ENCODE peak calls at places on chromosome 3, in ten cellular contexts. One of them, this sample, is unnamed.

GRCh38 chr3:13623101-13623654 is 74.3 kb downstream of the FBLN2 start:
- DNase-seq in WTC11: no peak
- DNase-seq in Caki2: no peak
- DNase-seq in HCT116: no peak
- DNase-seq in RPMI7951: no peak
- DNase-seq in NCI-H1092: no peak
- DNase-seq in activated naive CD4-positive, alpha-beta T cell treated with anti-CD3 and anti-CD28 coated beads, Interleukin-2, amount 50 U/mL, for 72 hours: no peak
- DNase-seq in PC-3: no peak
- DNase-seq in tibial nerve: no peak
- DNase-seq in substantia nigra: no peak
- DNase-seq in this sample: no peak

GRCh38 chr3:50157821-50158556 is 2.9 kb downstream of the SEMA3F start:
- DNase-seq in NCI-H1092: no peak
- DNase-seq in activated naive CD4-positive, alpha-beta T cell treated with anti-CD3 and anti-CD28 coated beads, Interleukin-2, amount 50 U/mL, for 72 hours: no peak
- DNase-seq in WTC11: no peak
- DNase-seq in RPMI7951: no peak
- DNase-seq in PC-3: no peak
- DNase-seq in tibial nerve: no peak
- DNase-seq in substantia nigra: no peak
- DNase-seq in HCT116: no peak
- DNase-seq in Caki2: no peak
- DNase-seq in this sample: no peak

GRCh38 chr3:114418107-114418506 is 124.3 kb downstream of the TIGIT start:
- DNase-seq in Caki2: no peak
- DNase-seq in substantia nigra: no peak
- DNase-seq in NCI-H1092: no peak
- DNase-seq in tibial nerve: no peak
- DNase-seq in PC-3: no peak
- DNase-seq in activated naive CD4-positive, alpha-beta T cell treated with anti-CD3 and anti-CD28 coated beads, Interleukin-2, amount 50 U/mL, for 72 hours: no peak
- DNase-seq in HCT116: no peak
- DNase-seq in RPMI7951: peak; percentile 35
- DNase-seq in WTC11: no peak
- DNase-seq in this sample: no peak

GRCh38 chr3:11530153-11530721 is 113.5 kb downstream of the VGLL4 start:
- DNase-seq in activated naive CD4-positive, alpha-beta T cell treated with anti-CD3 and anti-CD28 coated beads, Interleukin-2, amount 50 U/mL, for 72 hours: no peak
- DNase-seq in WTC11: no peak
- DNase-seq in NCI-H1092: no peak
- DNase-seq in substantia nigra: no peak
- DNase-seq in tibial nerve: no peak
- DNase-seq in Caki2: peak; percentile 72
- DNase-seq in HCT116: no peak
- DNase-seq in PC-3: no peak
- DNase-seq in RPMI7951: peak; percentile 91
- DNase-seq in this sample: no peak

GRCh38 chr3:190883973-190884832 is 21.7 kb upstream of the GMNC start:
- DNase-seq in substantia nigra: no peak
- DNase-seq in WTC11: peak; percentile 53
- DNase-seq in activated naive CD4-positive, alpha-beta T cell treated with anti-CD3 and anti-CD28 coated beads, Interleukin-2, amount 50 U/mL, for 72 hours: no peak
- DNase-seq in Caki2: peak; percentile 27
- DNase-seq in RPMI7951: peak; percentile 65
- DNase-seq in tibial nerve: peak; percentile 42
- DNase-seq in HCT116: peak; percentile 54
- DNase-seq in NCI-H1092: peak; percentile 13
- DNase-seq in PC-3: peak; percentile 88
- DNase-seq in this sample: no peak

GRCh38 chr3:14524920-14525660 is 15.1 kb downstream of the GRIP2 start:
- DNase-seq in RPMI7951: no peak
- DNase-seq in NCI-H1092: no peak
- DNase-seq in WTC11: no peak
- DNase-seq in Caki2: no peak
- DNase-seq in activated naive CD4-positive, alpha-beta T cell treated with anti-CD3 and anti-CD28 coated beads, Interleukin-2, amount 50 U/mL, for 72 hours: peak; percentile 37
- DNase-seq in substantia nigra: no peak
- DNase-seq in PC-3: no peak
- DNase-seq in tibial nerve: no peak
- DNase-seq in HCT116: no peak
- DNase-seq in this sample: no peak

GRCh38 chr3:152444029-152444641 is 175.4 kb downstream of the MBNL1 start:
- DNase-seq in WTC11: no peak
- DNase-seq in tibial nerve: no peak
- DNase-seq in HCT116: peak; percentile 38
- DNase-seq in PC-3: peak; percentile 78
- DNase-seq in substantia nigra: no peak
- DNase-seq in Caki2: peak; percentile 48
- DNase-seq in NCI-H1092: no peak
- DNase-seq in RPMI7951: peak; percentile 65
- DNase-seq in activated naive CD4-positive, alpha-beta T cell treated with anti-CD3 and anti-CD28 coated beads, Interleukin-2, amount 50 U/mL, for 72 hours: no peak
- DNase-seq in this sample: no peak

GRCh38 chr3:36991923-36992805 is 767 bp downstream of the EPM2AIP1 start:
- DNase-seq in substantia nigra: no peak
- DNase-seq in activated naive CD4-positive, alpha-beta T cell treated with anti-CD3 and anti-CD28 coated beads, Interleukin-2, amount 50 U/mL, for 72 hours: no peak
- DNase-seq in NCI-H1092: no peak
- DNase-seq in RPMI7951: peak; percentile 61
- DNase-seq in WTC11: no peak
- DNase-seq in tibial nerve: peak; percentile 31
- DNase-seq in PC-3: peak; percentile 33
- DNase-seq in HCT116: no peak
- DNase-seq in Caki2: no peak
- DNase-seq in this sample: no peak

GRCh38 chr3:48067271-48067670 is 51.1 kb upstream of the MAP4 start:
- DNase-seq in activated naive CD4-positive, alpha-beta T cell treated with anti-CD3 and anti-CD28 coated beads, Interleukin-2, amount 50 U/mL, for 72 hours: no peak
- DNase-seq in RPMI7951: no peak
- DNase-seq in NCI-H1092: no peak
- DNase-seq in Caki2: no peak
- DNase-seq in substantia nigra: no peak
- DNase-seq in HCT116: no peak
- DNase-seq in PC-3: no peak
- DNase-seq in WTC11: no peak
- DNase-seq in tibial nerve: no peak
- DNase-seq in this sample: no peak

GRCh38 chr3:184129012-184129411 is 6.1 kb upstream of the EIF2B5 start:
- DNase-seq in substantia nigra: no peak
- DNase-seq in PC-3: peak; percentile 55
- DNase-seq in HCT116: peak; percentile 38
- DNase-seq in tibial nerve: no peak
- DNase-seq in Caki2: no peak
- DNase-seq in RPMI7951: peak; percentile 52
- DNase-seq in activated naive CD4-positive, alpha-beta T cell treated with anti-CD3 and anti-CD28 coated beads, Interleukin-2, amount 50 U/mL, for 72 hours: no peak
- DNase-seq in WTC11: peak; percentile 59
- DNase-seq in NCI-H1092: no peak
- DNase-seq in this sample: no peak

GRCh38 chr3:72273615-72274014 is 488.7 kb upstream of the PROK2 start:
- DNase-seq in HCT116: no peak
- DNase-seq in PC-3: no peak
- DNase-seq in RPMI7951: peak; percentile 67
- DNase-seq in tibial nerve: no peak
- DNase-seq in substantia nigra: no peak
- DNase-seq in WTC11: peak; percentile 53
- DNase-seq in activated naive CD4-positive, alpha-beta T cell treated with anti-CD3 and anti-CD28 coated beads, Interleukin-2, amount 50 U/mL, for 72 hours: no peak
- DNase-seq in NCI-H1092: no peak
- DNase-seq in Caki2: no peak
- DNase-seq in this sample: no peak

GRCh38 chr3:72158639-72159005 is 373.7 kb upstream of the PROK2 start:
- DNase-seq in Caki2: no peak
- DNase-seq in HCT116: no peak
- DNase-seq in PC-3: no peak
- DNase-seq in NCI-H1092: peak; percentile 26
- DNase-seq in activated naive CD4-positive, alpha-beta T cell treated with anti-CD3 and anti-CD28 coated beads, Interleukin-2, amount 50 U/mL, for 72 hours: no peak
- DNase-seq in tibial nerve: no peak
- DNase-seq in RPMI7951: no peak
- DNase-seq in WTC11: no peak
- DNase-seq in substantia nigra: no peak
- DNase-seq in this sample: no peak

GRCh38 chr3:56836276-56837163 is 34.8 kb upstream of the ARHGEF3 start:
- DNase-seq in tibial nerve: no peak
- DNase-seq in WTC11: no peak
- DNase-seq in activated naive CD4-positive, alpha-beta T cell treated with anti-CD3 and anti-CD28 coated beads, Interleukin-2, amount 50 U/mL, for 72 hours: no peak
- DNase-seq in substantia nigra: no peak
- DNase-seq in RPMI7951: no peak
- DNase-seq in PC-3: peak; percentile 32
- DNase-seq in HCT116: no peak
- DNase-seq in Caki2: peak; percentile 22
- DNase-seq in NCI-H1092: no peak
- DNase-seq in this sample: no peak

GRCh38 chr3:127672429-127673190 is at the start of gene ABTB1:
- DNase-seq in tibial nerve: peak; percentile 76
- DNase-seq in WTC11: peak; percentile 83
- DNase-seq in PC-3: peak; percentile 65
- DNase-seq in activated naive CD4-positive, alpha-beta T cell treated with anti-CD3 and anti-CD28 coated beads, Interleukin-2, amount 50 U/mL, for 72 hours: peak; percentile 87
- DNase-seq in RPMI7951: peak; percentile 81
- DNase-seq in substantia nigra: peak; percentile 37
- DNase-seq in Caki2: peak; percentile 45
- DNase-seq in HCT116: no peak
- DNase-seq in NCI-H1092: peak; percentile 47
- DNase-seq in this sample: peak; percentile 46

GRCh38 chr3:73580343-73580742 is 44.4 kb downstream of the PDZRN3 start:
- DNase-seq in PC-3: peak; percentile 18
- DNase-seq in tibial nerve: no peak
- DNase-seq in NCI-H1092: no peak
- DNase-seq in Caki2: peak; percentile 8
- DNase-seq in HCT116: no peak
- DNase-seq in WTC11: no peak
- DNase-seq in RPMI7951: peak; percentile 34
- DNase-seq in activated naive CD4-positive, alpha-beta T cell treated with anti-CD3 and anti-CD28 coated beads, Interleukin-2, amount 50 U/mL, for 72 hours: no peak
- DNase-seq in substantia nigra: no peak
- DNase-seq in this sample: no peak

GRCh38 chr3:184231671-184232070 is 2.3 kb downstream of the VWA5B2 start:
- DNase-seq in substantia nigra: no peak
- DNase-seq in RPMI7951: no peak
- DNase-seq in tibial nerve: no peak
- DNase-seq in PC-3: no peak
- DNase-seq in activated naive CD4-positive, alpha-beta T cell treated with anti-CD3 and anti-CD28 coated beads, Interleukin-2, amount 50 U/mL, for 72 hours: no peak
- DNase-seq in Caki2: no peak
- DNase-seq in HCT116: no peak
- DNase-seq in WTC11: no peak
- DNase-seq in NCI-H1092: no peak
- DNase-seq in this sample: no peak

GRCh38 chr3:54599741-54600140 is 328.1 kb downstream of the LRTM1 start:
- DNase-seq in activated naive CD4-positive, alpha-beta T cell treated with anti-CD3 and anti-CD28 coated beads, Interleukin-2, amount 50 U/mL, for 72 hours: no peak
- DNase-seq in PC-3: no peak
- DNase-seq in tibial nerve: no peak
- DNase-seq in substantia nigra: no peak
- DNase-seq in HCT116: no peak
- DNase-seq in NCI-H1092: peak; percentile 24
- DNase-seq in RPMI7951: no peak
- DNase-seq in Caki2: no peak
- DNase-seq in WTC11: no peak
- DNase-seq in this sample: no peak

GRCh38 chr3:107990926-107991325 is 99.9 kb downstream of the CD47 start:
- DNase-seq in Caki2: no peak
- DNase-seq in HCT116: no peak
- DNase-seq in PC-3: no peak
- DNase-seq in RPMI7951: no peak
- DNase-seq in substantia nigra: no peak
- DNase-seq in activated naive CD4-positive, alpha-beta T cell treated with anti-CD3 and anti-CD28 coated beads, Interleukin-2, amount 50 U/mL, for 72 hours: no peak
- DNase-seq in NCI-H1092: no peak
- DNase-seq in tibial nerve: no peak
- DNase-seq in WTC11: no peak
- DNase-seq in this sample: no peak

GRCh38 chr3:138768946-138769345 is 65.8 kb downstream of the PIK3CB start:
- DNase-seq in substantia nigra: no peak
- DNase-seq in HCT116: no peak
- DNase-seq in RPMI7951: no peak
- DNase-seq in WTC11: no peak
- DNase-seq in PC-3: no peak
- DNase-seq in tibial nerve: no peak
- DNase-seq in NCI-H1092: no peak
- DNase-seq in activated naive CD4-positive, alpha-beta T cell treated with anti-CD3 and anti-CD28 coated beads, Interleukin-2, amount 50 U/mL, for 72 hours: no peak
- DNase-seq in Caki2: no peak
- DNase-seq in this sample: no peak

GRCh38 chr3:130480736-130481135 is 36.2 kb upstream of the COL6A6 start:
- DNase-seq in HCT116: peak; percentile 26
- DNase-seq in substantia nigra: no peak
- DNase-seq in Caki2: no peak
- DNase-seq in tibial nerve: peak; percentile 12
- DNase-seq in activated naive CD4-positive, alpha-beta T cell treated with anti-CD3 and anti-CD28 coated beads, Interleukin-2, amount 50 U/mL, for 72 hours: no peak
- DNase-seq in WTC11: peak; percentile 53
- DNase-seq in RPMI7951: no peak
- DNase-seq in NCI-H1092: no peak
- DNase-seq in PC-3: peak; percentile 48
- DNase-seq in this sample: no peak

GRCh38 chr3:61808526-61808925 is 247.2 kb downstream of the PTPRG start:
- DNase-seq in NCI-H1092: no peak
- DNase-seq in HCT116: no peak
- DNase-seq in RPMI7951: no peak
- DNase-seq in Caki2: no peak
- DNase-seq in WTC11: no peak
- DNase-seq in PC-3: no peak
- DNase-seq in tibial nerve: no peak
- DNase-seq in activated naive CD4-positive, alpha-beta T cell treated with anti-CD3 and anti-CD28 coated beads, Interleukin-2, amount 50 U/mL, for 72 hours: no peak
- DNase-seq in substantia nigra: no peak
- DNase-seq in this sample: no peak

GRCh38 chr3:126557415-126557745 is 1.4 kb downstream of the C3orf22 start:
- DNase-seq in Caki2: no peak
- DNase-seq in HCT116: no peak
- DNase-seq in tibial nerve: no peak
- DNase-seq in activated naive CD4-positive, alpha-beta T cell treated with anti-CD3 and anti-CD28 coated beads, Interleukin-2, amount 50 U/mL, for 72 hours: peak; percentile 38
- DNase-seq in RPMI7951: no peak
- DNase-seq in WTC11: no peak
- DNase-seq in NCI-H1092: no peak
- DNase-seq in substantia nigra: no peak
- DNase-seq in PC-3: no peak
- DNase-seq in this sample: no peak

GRCh38 chr3:192835818-192836468 is 81.7 kb downstream of the MB21D2 start:
- DNase-seq in activated naive CD4-positive, alpha-beta T cell treated with anti-CD3 and anti-CD28 coated beads, Interleukin-2, amount 50 U/mL, for 72 hours: no peak
- DNase-seq in NCI-H1092: no peak
- DNase-seq in Caki2: peak; percentile 57
- DNase-seq in tibial nerve: no peak
- DNase-seq in substantia nigra: no peak
- DNase-seq in PC-3: no peak
- DNase-seq in HCT116: no peak
- DNase-seq in WTC11: no peak
- DNase-seq in RPMI7951: peak; percentile 60
- DNase-seq in this sample: no peak

GRCh38 chr3:170961616-170962400 is 53.4 kb upstream of the EIF5A2 start:
- DNase-seq in HCT116: peak; percentile 34
- DNase-seq in NCI-H1092: no peak
- DNase-seq in WTC11: no peak
- DNase-seq in PC-3: peak; percentile 74
- DNase-seq in tibial nerve: peak; percentile 42
- DNase-seq in RPMI7951: peak; percentile 36
- DNase-seq in substantia nigra: no peak
- DNase-seq in Caki2: peak; percentile 91
- DNase-seq in activated naive CD4-positive, alpha-beta T cell treated with anti-CD3 and anti-CD28 coated beads, Interleukin-2, amount 50 U/mL, for 72 hours: no peak
- DNase-seq in this sample: no peak

GRCh38 chr3:177443469-177443868 is 246.2 kb upstream of the TBL1XR1 start:
- DNase-seq in HCT116: peak; percentile 19
- DNase-seq in NCI-H1092: no peak
- DNase-seq in PC-3: peak; percentile 89
- DNase-seq in activated naive CD4-positive, alpha-beta T cell treated with anti-CD3 and anti-CD28 coated beads, Interleukin-2, amount 50 U/mL, for 72 hours: no peak
- DNase-seq in substantia nigra: no peak
- DNase-seq in WTC11: no peak
- DNase-seq in tibial nerve: no peak
- DNase-seq in Caki2: peak; percentile 86
- DNase-seq in RPMI7951: peak; percentile 86
- DNase-seq in this sample: no peak

GRCh38 chr3:148975696-148976095 is 15.6 kb upstream of the GYG1 start:
- DNase-seq in tibial nerve: no peak
- DNase-seq in substantia nigra: no peak
- DNase-seq in NCI-H1092: no peak
- DNase-seq in PC-3: no peak
- DNase-seq in WTC11: no peak
- DNase-seq in Caki2: no peak
- DNase-seq in HCT116: no peak
- DNase-seq in activated naive CD4-positive, alpha-beta T cell treated with anti-CD3 and anti-CD28 coated beads, Interleukin-2, amount 50 U/mL, for 72 hours: no peak
- DNase-seq in RPMI7951: no peak
- DNase-seq in this sample: no peak

GRCh38 chr3:145628211-145628610 is 532.8 kb downstream of the PLOD2 start:
- DNase-seq in NCI-H1092: no peak
- DNase-seq in HCT116: no peak
- DNase-seq in PC-3: no peak
- DNase-seq in tibial nerve: no peak
- DNase-seq in substantia nigra: no peak
- DNase-seq in activated naive CD4-positive, alpha-beta T cell treated with anti-CD3 and anti-CD28 coated beads, Interleukin-2, amount 50 U/mL, for 72 hours: no peak
- DNase-seq in Caki2: no peak
- DNase-seq in RPMI7951: no peak
- DNase-seq in WTC11: no peak
- DNase-seq in this sample: no peak

GRCh38 chr3:39103324-39103693 is 4.1 kb downstream of the GORASP1 start:
- DNase-seq in NCI-H1092: no peak
- DNase-seq in HCT116: no peak
- DNase-seq in substantia nigra: no peak
- DNase-seq in PC-3: no peak
- DNase-seq in WTC11: no peak
- DNase-seq in Caki2: no peak
- DNase-seq in tibial nerve: no peak
- DNase-seq in activated naive CD4-positive, alpha-beta T cell treated with anti-CD3 and anti-CD28 coated beads, Interleukin-2, amount 50 U/mL, for 72 hours: no peak
- DNase-seq in RPMI7951: no peak
- DNase-seq in this sample: no peak